ENCODE peak calls at places on chromosome 17, in ten cellular contexts. One of them, this sample, is unnamed.

GRCh38 chr17:28177351-28177750 is 134.9 kb downstream of the NLK start:
- DNase-seq in thoracic aorta: no peak
- DNase-seq in GM12865: no peak
- DNase-seq in nephron progenitor cell: no peak
- DNase-seq in fibroblast of villous mesenchyme: no peak
- DNase-seq in tibial nerve: no peak
- DNase-seq in CD8-positive, alpha-beta T cell: no peak
- DNase-seq in GM12864: no peak
- DNase-seq in left ventricle myocardium inferior: no peak
- DNase-seq in fibroblast of the aortic adventitia: no peak
- DNase-seq in this sample: no peak

GRCh38 chr17:5481451-5481850 is 4.5 kb downstream of the DERL2 start:
- DNase-seq in CD8-positive, alpha-beta T cell: no peak
- DNase-seq in GM12864: no peak
- DNase-seq in fibroblast of the aortic adventitia: no peak
- DNase-seq in fibroblast of villous mesenchyme: no peak
- DNase-seq in left ventricle myocardium inferior: no peak
- DNase-seq in thoracic aorta: no peak
- DNase-seq in tibial nerve: no peak
- DNase-seq in nephron progenitor cell: no peak
- DNase-seq in GM12865: no peak
- DNase-seq in this sample: no peak

GRCh38 chr17:30236807-30237206 is 1.3 kb upstream of the SLC6A4 start:
- DNase-seq in tibial nerve: peak; percentile 18
- DNase-seq in left ventricle myocardium inferior: peak; percentile 49
- DNase-seq in GM12865: peak; percentile 51
- DNase-seq in fibroblast of villous mesenchyme: peak; percentile 30
- DNase-seq in nephron progenitor cell: peak; percentile 80
- DNase-seq in GM12864: no peak
- DNase-seq in thoracic aorta: peak; percentile 36
- DNase-seq in fibroblast of the aortic adventitia: peak; percentile 40
- DNase-seq in CD8-positive, alpha-beta T cell: no peak
- DNase-seq in this sample: peak; percentile 77

GRCh38 chr17:29972277-29972676 is 30.8 kb downstream of the EFCAB5 start:
- DNase-seq in fibroblast of the aortic adventitia: no peak
- DNase-seq in thoracic aorta: no peak
- DNase-seq in CD8-positive, alpha-beta T cell: no peak
- DNase-seq in GM12864: no peak
- DNase-seq in tibial nerve: no peak
- DNase-seq in fibroblast of villous mesenchyme: no peak
- DNase-seq in left ventricle myocardium inferior: no peak
- DNase-seq in nephron progenitor cell: no peak
- DNase-seq in GM12865: no peak
- DNase-seq in this sample: no peak

GRCh38 chr17:77494664-77495435 is 354.1 kb downstream of the SEC14L1 start:
- DNase-seq in nephron progenitor cell: peak; percentile 87
- DNase-seq in thoracic aorta: peak; percentile 49
- DNase-seq in CD8-positive, alpha-beta T cell: peak; percentile 69
- DNase-seq in fibroblast of villous mesenchyme: peak; percentile 88
- DNase-seq in GM12865: peak; percentile 79
- DNase-seq in left ventricle myocardium inferior: peak; percentile 77
- DNase-seq in tibial nerve: peak; percentile 80
- DNase-seq in fibroblast of the aortic adventitia: peak; percentile 82
- DNase-seq in GM12864: no peak
- DNase-seq in this sample: peak; percentile 88

GRCh38 chr17:37450090-37450489 is 39.6 kb upstream of the DUSP14 start:
- DNase-seq in nephron progenitor cell: no peak
- DNase-seq in thoracic aorta: no peak
- DNase-seq in fibroblast of the aortic adventitia: no peak
- DNase-seq in tibial nerve: no peak
- DNase-seq in left ventricle myocardium inferior: no peak
- DNase-seq in fibroblast of villous mesenchyme: no peak
- DNase-seq in GM12864: no peak
- DNase-seq in GM12865: no peak
- DNase-seq in CD8-positive, alpha-beta T cell: no peak
- DNase-seq in this sample: no peak

GRCh38 chr17:8632087-8632486 is 1.6 kb upstream of the MYH10 start:
- DNase-seq in GM12864: no peak
- DNase-seq in left ventricle myocardium inferior: no peak
- DNase-seq in nephron progenitor cell: peak; percentile 10
- DNase-seq in CD8-positive, alpha-beta T cell: no peak
- DNase-seq in tibial nerve: no peak
- DNase-seq in GM12865: no peak
- DNase-seq in thoracic aorta: no peak
- DNase-seq in fibroblast of the aortic adventitia: no peak
- DNase-seq in fibroblast of villous mesenchyme: no peak
- DNase-seq in this sample: no peak

GRCh38 chr17:10172778-10173177 is 25.6 kb downstream of the GAS7 start:
- DNase-seq in GM12865: no peak
- DNase-seq in fibroblast of villous mesenchyme: no peak
- DNase-seq in fibroblast of the aortic adventitia: no peak
- DNase-seq in left ventricle myocardium inferior: no peak
- DNase-seq in CD8-positive, alpha-beta T cell: no peak
- DNase-seq in GM12864: no peak
- DNase-seq in thoracic aorta: no peak
- DNase-seq in tibial nerve: no peak
- DNase-seq in nephron progenitor cell: no peak
- DNase-seq in this sample: no peak

GRCh38 chr17:49815761-49816281 is 27.3 kb downstream of the KAT7 start:
- DNase-seq in nephron progenitor cell: no peak
- DNase-seq in GM12865: no peak
- DNase-seq in left ventricle myocardium inferior: no peak
- DNase-seq in tibial nerve: no peak
- DNase-seq in CD8-positive, alpha-beta T cell: no peak
- DNase-seq in fibroblast of villous mesenchyme: no peak
- DNase-seq in GM12864: no peak
- DNase-seq in thoracic aorta: no peak
- DNase-seq in fibroblast of the aortic adventitia: no peak
- DNase-seq in this sample: no peak

DNA sequence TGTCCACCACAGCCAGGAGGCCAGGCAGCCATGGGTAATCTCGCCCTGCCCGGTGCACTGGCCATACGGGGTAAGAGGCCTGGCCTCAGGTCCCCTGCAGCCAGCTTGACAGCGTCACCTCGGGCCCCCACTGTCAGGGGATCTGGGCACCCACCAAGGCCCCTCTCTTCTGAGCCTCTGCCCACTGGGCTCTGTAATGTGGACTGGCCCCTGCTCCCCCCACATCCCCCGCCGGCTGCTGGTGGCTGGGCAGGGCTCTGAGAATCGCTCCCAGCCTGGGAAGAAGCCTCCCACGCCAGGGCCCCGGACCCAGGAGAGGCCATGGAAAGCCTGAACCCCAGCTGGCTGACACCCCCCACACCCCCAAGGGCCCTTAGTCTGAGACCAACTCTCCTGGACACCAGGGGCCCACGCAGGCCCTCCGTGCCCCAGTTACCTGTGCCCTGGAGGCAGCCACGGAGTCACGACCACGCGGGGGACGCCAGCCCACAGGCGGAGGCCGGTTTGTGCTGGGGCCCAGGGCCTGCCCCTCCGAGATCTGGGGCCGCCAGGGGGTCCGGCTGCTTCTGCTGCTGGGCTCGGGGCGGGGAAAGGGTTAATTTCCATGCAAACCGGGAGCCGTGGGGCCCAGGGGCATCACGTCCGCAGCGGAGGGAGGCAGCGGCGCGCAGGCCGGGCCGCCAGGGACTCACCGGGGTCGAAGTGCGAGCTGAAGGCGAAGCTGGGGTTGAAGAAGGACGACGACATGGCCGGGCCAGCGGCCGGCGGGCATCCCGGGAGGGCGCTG is at the start of gene PVALEF:
- DNase-seq in fibroblast of villous mesenchyme: no peak
- DNase-seq in fibroblast of the aortic adventitia: no peak
- DNase-seq in GM12864: no peak
- DNase-seq in GM12865: no peak
- DNase-seq in thoracic aorta: no peak
- DNase-seq in tibial nerve: no peak
- DNase-seq in nephron progenitor cell: peak; percentile 66
- DNase-seq in left ventricle myocardium inferior: no peak
- DNase-seq in CD8-positive, alpha-beta T cell: peak; percentile 15
- DNase-seq in this sample: no peak
- TF ChIP-seq CTCF in fibroblast of villous mesenchyme: no peak
- TF ChIP-seq CTCF in fibroblast of the aortic adventitia: no peak
- TF ChIP-seq CTCF in GM12864: no peak
- TF ChIP-seq CTCF in GM12865: no peak
- TF ChIP-seq CTCF in thoracic aorta: no peak
- TF ChIP-seq CTCF in tibial nerve: no peak
- TF ChIP-seq CTCF in nephron progenitor cell: no peak
- TF ChIP-seq CTCF in left ventricle myocardium inferior: no peak
- TF ChIP-seq CTCF in CD8-positive, alpha-beta T cell: no peak
- TF ChIP-seq CTCF in this sample: no peak

GRCh38 chr17:42518755-42519545 is 17.1 kb upstream of the NAGLU start:
- DNase-seq in nephron progenitor cell: no peak
- DNase-seq in fibroblast of villous mesenchyme: peak; percentile 50
- DNase-seq in GM12865: no peak
- DNase-seq in CD8-positive, alpha-beta T cell: no peak
- DNase-seq in GM12864: no peak
- DNase-seq in thoracic aorta: no peak
- DNase-seq in left ventricle myocardium inferior: peak; percentile 63
- DNase-seq in fibroblast of the aortic adventitia: peak; percentile 86
- DNase-seq in tibial nerve: no peak
- DNase-seq in this sample: no peak

GRCh38 chr17:42521036-42521435 is 15.0 kb upstream of the NAGLU start:
- DNase-seq in nephron progenitor cell: no peak
- DNase-seq in left ventricle myocardium inferior: no peak
- DNase-seq in tibial nerve: no peak
- DNase-seq in fibroblast of villous mesenchyme: no peak
- DNase-seq in GM12864: no peak
- DNase-seq in CD8-positive, alpha-beta T cell: no peak
- DNase-seq in thoracic aorta: no peak
- DNase-seq in GM12865: no peak
- DNase-seq in fibroblast of the aortic adventitia: no peak
- DNase-seq in this sample: no peak

GRCh38 chr17:42520540-42520951 is 15.5 kb upstream of the NAGLU start:
- DNase-seq in GM12864: no peak
- DNase-seq in fibroblast of villous mesenchyme: no peak
- DNase-seq in GM12865: no peak
- DNase-seq in thoracic aorta: no peak
- DNase-seq in fibroblast of the aortic adventitia: no peak
- DNase-seq in tibial nerve: no peak
- DNase-seq in CD8-positive, alpha-beta T cell: peak; percentile 51
- DNase-seq in left ventricle myocardium inferior: no peak
- DNase-seq in nephron progenitor cell: peak; percentile 56
- DNase-seq in this sample: no peak

GRCh38 chr17:42518046-42518754 is 17.8 kb upstream of the NAGLU start:
- DNase-seq in left ventricle myocardium inferior: peak; percentile 70
- DNase-seq in nephron progenitor cell: no peak
- DNase-seq in GM12865: no peak
- DNase-seq in CD8-positive, alpha-beta T cell: no peak
- DNase-seq in fibroblast of the aortic adventitia: peak; percentile 99
- DNase-seq in GM12864: no peak
- DNase-seq in thoracic aorta: peak; percentile 80
- DNase-seq in fibroblast of villous mesenchyme: peak; percentile 96
- DNase-seq in tibial nerve: peak; percentile 69
- DNase-seq in this sample: no peak

DNA sequence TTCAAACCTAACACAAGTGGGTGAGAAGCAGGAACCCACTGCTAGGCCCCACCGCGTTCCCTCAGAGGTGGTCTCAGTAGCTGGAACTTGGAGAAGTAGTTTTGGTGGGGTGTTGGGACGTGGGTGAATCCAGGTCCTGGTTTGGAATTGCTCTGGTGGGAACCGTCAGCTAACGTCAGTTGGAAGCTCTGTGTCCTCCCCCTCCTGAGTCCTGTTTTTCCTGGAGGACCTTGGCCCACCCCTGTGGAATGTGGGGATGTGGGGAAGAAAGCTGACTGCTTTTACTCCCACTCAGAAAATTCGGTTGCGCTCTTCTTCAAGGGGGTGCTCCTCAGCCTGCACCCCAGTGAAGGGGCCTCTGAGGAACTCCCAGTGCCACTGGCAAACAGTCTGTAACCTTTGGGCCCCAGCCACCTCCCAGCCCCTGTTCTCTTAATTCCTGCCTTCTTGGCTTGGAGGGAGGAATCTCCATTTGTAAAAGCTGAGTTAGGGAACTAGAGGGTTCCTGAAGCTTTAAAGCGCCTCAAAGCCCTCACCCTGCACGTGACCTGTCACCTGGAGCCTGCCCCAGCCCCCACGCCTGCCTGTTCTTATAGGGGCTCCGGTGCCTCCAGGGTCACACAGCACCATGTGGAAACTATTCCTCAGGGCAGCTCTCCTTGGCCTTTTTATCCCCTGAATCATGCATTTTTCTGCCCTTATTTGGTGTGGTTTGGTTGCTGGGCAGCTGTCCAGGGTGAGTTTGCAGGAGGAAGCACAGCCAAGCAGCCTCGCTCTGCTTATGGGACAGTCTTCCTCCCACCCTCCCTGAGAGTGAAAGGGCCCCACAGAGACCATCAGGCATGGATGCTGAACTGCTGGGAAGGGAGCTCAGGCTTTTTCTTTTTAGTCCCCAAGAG is 16.2 kb upstream of the NAGLU start:
- DNase-seq in GM12865: no peak
- DNase-seq in GM12864: no peak
- DNase-seq in fibroblast of the aortic adventitia: peak; percentile 99
- DNase-seq in nephron progenitor cell: peak; percentile 54
- DNase-seq in left ventricle myocardium inferior: peak; percentile 90
- DNase-seq in fibroblast of villous mesenchyme: peak; percentile 98
- DNase-seq in thoracic aorta: peak; percentile 93
- DNase-seq in CD8-positive, alpha-beta T cell: no peak
- DNase-seq in tibial nerve: peak; percentile 96
- DNase-seq in this sample: no peak
- TF ChIP-seq CTCF in GM12865: no peak
- TF ChIP-seq CTCF in GM12864: no peak
- TF ChIP-seq CTCF in fibroblast of the aortic adventitia: peak; percentile 27
- TF ChIP-seq CTCF in nephron progenitor cell: no peak
- TF ChIP-seq CTCF in left ventricle myocardium inferior: no peak
- TF ChIP-seq CTCF in fibroblast of villous mesenchyme: no peak
- TF ChIP-seq CTCF in thoracic aorta: no peak
- TF ChIP-seq CTCF in CD8-positive, alpha-beta T cell: no peak
- TF ChIP-seq CTCF in tibial nerve: no peak
- TF ChIP-seq CTCF in this sample: no peak

DNA sequence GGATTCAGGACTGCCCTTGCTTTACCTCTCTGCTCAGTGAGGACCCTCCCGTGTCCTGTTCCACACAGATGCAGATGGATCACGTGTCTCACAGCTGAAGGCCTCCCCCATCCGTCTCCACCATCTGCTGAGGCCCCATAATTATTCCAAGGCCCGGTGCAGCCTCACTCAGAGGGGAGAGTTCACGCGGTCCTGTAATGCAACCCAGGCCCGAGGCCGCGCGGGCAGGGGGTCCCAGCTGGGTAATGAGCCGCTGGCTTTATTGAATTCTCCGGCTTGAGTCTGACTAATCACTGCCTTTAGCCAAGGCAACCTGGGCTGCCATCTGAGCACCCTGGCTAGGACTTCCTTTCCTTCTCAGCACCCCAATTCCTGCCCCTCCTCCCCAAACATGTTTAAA is 4.4 kb upstream of the WFIKKN2 start:
- DNase-seq in tibial nerve: no peak
- DNase-seq in GM12864: no peak
- DNase-seq in fibroblast of villous mesenchyme: no peak
- DNase-seq in nephron progenitor cell: peak; percentile 57
- DNase-seq in fibroblast of the aortic adventitia: no peak
- DNase-seq in GM12865: no peak
- DNase-seq in CD8-positive, alpha-beta T cell: no peak
- DNase-seq in left ventricle myocardium inferior: no peak
- DNase-seq in thoracic aorta: no peak
- DNase-seq in this sample: no peak
- TF ChIP-seq CTCF in tibial nerve: no peak
- TF ChIP-seq CTCF in GM12864: no peak
- TF ChIP-seq CTCF in fibroblast of villous mesenchyme: no peak
- TF ChIP-seq CTCF in nephron progenitor cell: no peak
- TF ChIP-seq CTCF in fibroblast of the aortic adventitia: no peak
- TF ChIP-seq CTCF in GM12865: no peak
- TF ChIP-seq CTCF in CD8-positive, alpha-beta T cell: no peak
- TF ChIP-seq CTCF in left ventricle myocardium inferior: no peak
- TF ChIP-seq CTCF in thoracic aorta: no peak
- TF ChIP-seq CTCF in this sample: no peak

GRCh38 chr17:51585514-51586104 is 325.3 kb downstream of the UTP18 start:
- DNase-seq in fibroblast of the aortic adventitia: no peak
- DNase-seq in tibial nerve: no peak
- DNase-seq in GM12864: no peak
- DNase-seq in thoracic aorta: no peak
- DNase-seq in fibroblast of villous mesenchyme: no peak
- DNase-seq in nephron progenitor cell: peak; percentile 43
- DNase-seq in CD8-positive, alpha-beta T cell: no peak
- DNase-seq in left ventricle myocardium inferior: no peak
- DNase-seq in GM12865: peak; percentile 13
- DNase-seq in this sample: no peak
- TF ChIP-seq CTCF in fibroblast of the aortic adventitia: no peak
- TF ChIP-seq CTCF in tibial nerve: no peak
- TF ChIP-seq CTCF in GM12864: peak; percentile 57
- TF ChIP-seq CTCF in thoracic aorta: no peak
- TF ChIP-seq CTCF in fibroblast of villous mesenchyme: no peak
- TF ChIP-seq CTCF in nephron progenitor cell: peak; percentile 57
- TF ChIP-seq CTCF in CD8-positive, alpha-beta T cell: no peak
- TF ChIP-seq CTCF in left ventricle myocardium inferior: peak; percentile 64
- TF ChIP-seq CTCF in GM12865: peak; percentile 47
- TF ChIP-seq CTCF in this sample: peak; percentile 38

This sample was measured in GM13977.